ENCODE peak calls at places on chromosome 22, in eight cellular contexts. One of them, this sample, is unnamed.

GRCh38 chr22:50529416-50530279 is at the start of gene TYMP:
- DNase-seq in body of pancreas: peak; percentile 62
- DNase-seq in right lobe of liver: peak; percentile 90
- DNase-seq in esophagus squamous epithelium: no peak
- DNase-seq in gastrocnemius medialis: peak; percentile 53
- DNase-seq in IMR-90: no peak
- DNase-seq in spleen: no peak
- DNase-seq in A549: no peak
- DNase-seq in this sample: peak; percentile 95

GRCh38 chr22:26784772-26785171 is 127.4 kb downstream of the MIAT start:
- DNase-seq in esophagus squamous epithelium: no peak
- DNase-seq in body of pancreas: no peak
- DNase-seq in spleen: no peak
- DNase-seq in IMR-90: no peak
- DNase-seq in gastrocnemius medialis: no peak
- DNase-seq in A549: no peak
- DNase-seq in right lobe of liver: no peak
- DNase-seq in this sample: no peak

GRCh38 chr22:43510226-43511070 is 98.6 kb downstream of the MPPED1 start:
- DNase-seq in right lobe of liver: peak; percentile 38
- DNase-seq in gastrocnemius medialis: no peak
- DNase-seq in IMR-90: no peak
- DNase-seq in A549: no peak
- DNase-seq in spleen: no peak
- DNase-seq in body of pancreas: no peak
- DNase-seq in esophagus squamous epithelium: no peak
- DNase-seq in this sample: no peak

GRCh38 chr22:43819691-43820670 is 7.9 kb upstream of the EFCAB6 start:
- DNase-seq in spleen: no peak
- DNase-seq in IMR-90: no peak
- DNase-seq in body of pancreas: no peak
- DNase-seq in A549: no peak
- DNase-seq in esophagus squamous epithelium: no peak
- DNase-seq in right lobe of liver: no peak
- DNase-seq in gastrocnemius medialis: no peak
- DNase-seq in this sample: peak; percentile 78

GRCh38 chr22:26822300-26822699 is 164.9 kb downstream of the MIAT start:
- DNase-seq in gastrocnemius medialis: no peak
- DNase-seq in esophagus squamous epithelium: no peak
- DNase-seq in right lobe of liver: no peak
- DNase-seq in spleen: no peak
- DNase-seq in A549: no peak
- DNase-seq in IMR-90: no peak
- DNase-seq in body of pancreas: no peak
- DNase-seq in this sample: no peak

GRCh38 chr22:19579880-19580279 is 55.7 kb upstream of the CLDN5 start:
- DNase-seq in spleen: no peak
- DNase-seq in esophagus squamous epithelium: no peak
- DNase-seq in IMR-90: no peak
- DNase-seq in body of pancreas: no peak
- DNase-seq in gastrocnemius medialis: no peak
- DNase-seq in A549: no peak
- DNase-seq in right lobe of liver: no peak
- DNase-seq in this sample: no peak

GRCh38 chr22:35777335-35777975 is 59.8 kb downstream of the APOL5 start:
- DNase-seq in IMR-90: peak; percentile 92
- DNase-seq in body of pancreas: no peak
- DNase-seq in A549: no peak
- DNase-seq in spleen: no peak
- DNase-seq in esophagus squamous epithelium: no peak
- DNase-seq in right lobe of liver: no peak
- DNase-seq in gastrocnemius medialis: no peak
- DNase-seq in this sample: no peak

GRCh38 chr22:42841444-42841843 is 15.6 kb downstream of the ARFGAP3 start:
- DNase-seq in IMR-90: peak; percentile 74
- DNase-seq in spleen: no peak
- DNase-seq in esophagus squamous epithelium: no peak
- DNase-seq in right lobe of liver: no peak
- DNase-seq in A549: no peak
- DNase-seq in body of pancreas: no peak
- DNase-seq in gastrocnemius medialis: no peak
- DNase-seq in this sample: no peak

GRCh38 chr22:37167176-37167980 is 17.7 kb upstream of the IL2RB start:
- DNase-seq in A549: no peak
- DNase-seq in spleen: peak; percentile 78
- DNase-seq in IMR-90: no peak
- DNase-seq in right lobe of liver: peak; percentile 51
- DNase-seq in gastrocnemius medialis: no peak
- DNase-seq in body of pancreas: peak; percentile 2
- DNase-seq in esophagus squamous epithelium: no peak
- DNase-seq in this sample: peak; percentile 67

GRCh38 chr22:37609240-37610152 is 862 bp downstream of the GGA1 start:
- DNase-seq in spleen: no peak
- DNase-seq in body of pancreas: no peak
- DNase-seq in IMR-90: no peak
- DNase-seq in esophagus squamous epithelium: no peak
- DNase-seq in A549: no peak
- DNase-seq in gastrocnemius medialis: no peak
- DNase-seq in right lobe of liver: no peak
- DNase-seq in this sample: no peak

GRCh38 chr22:43042101-43042780 is 27.3 kb upstream of the PACSIN2 start:
- DNase-seq in IMR-90: peak; percentile 24
- DNase-seq in right lobe of liver: no peak
- DNase-seq in gastrocnemius medialis: peak; percentile 27
- DNase-seq in body of pancreas: peak; percentile 45
- DNase-seq in esophagus squamous epithelium: no peak
- DNase-seq in A549: no peak
- DNase-seq in spleen: no peak
- DNase-seq in this sample: no peak

GRCh38 chr22:50507421-50507990 is at the start of gene LMF2:
- DNase-seq in esophagus squamous epithelium: no peak
- DNase-seq in gastrocnemius medialis: peak; percentile 88
- DNase-seq in A549: no peak
- DNase-seq in right lobe of liver: peak; percentile 95
- DNase-seq in IMR-90: no peak
- DNase-seq in body of pancreas: peak; percentile 94
- DNase-seq in spleen: peak; percentile 99
- DNase-seq in this sample: peak; percentile 98

GRCh38 chr22:35742342-35743100 is 24.8 kb downstream of the APOL5 start:
- DNase-seq in IMR-90: peak; percentile 81
- DNase-seq in gastrocnemius medialis: no peak
- DNase-seq in esophagus squamous epithelium: no peak
- DNase-seq in right lobe of liver: no peak
- DNase-seq in A549: peak; percentile 7
- DNase-seq in spleen: no peak
- DNase-seq in body of pancreas: no peak
- DNase-seq in this sample: no peak

GRCh38 chr22:36536717-36537116 is 7.8 kb upstream of the EIF3D start:
- DNase-seq in body of pancreas: no peak
- DNase-seq in A549: no peak
- DNase-seq in IMR-90: no peak
- DNase-seq in esophagus squamous epithelium: no peak
- DNase-seq in spleen: no peak
- DNase-seq in gastrocnemius medialis: peak; percentile 53
- DNase-seq in right lobe of liver: no peak
- DNase-seq in this sample: no peak

GRCh38 chr22:37258005-37258790 is 14.1 kb upstream of the RAC2 start:
- DNase-seq in spleen: peak; percentile 11
- DNase-seq in body of pancreas: no peak
- DNase-seq in gastrocnemius medialis: no peak
- DNase-seq in esophagus squamous epithelium: no peak
- DNase-seq in right lobe of liver: no peak
- DNase-seq in IMR-90: peak; percentile 38
- DNase-seq in A549: no peak
- DNase-seq in this sample: no peak

GRCh38 chr22:28883917-28884753 is 763 bp downstream of the ZNRF3 start:
- DNase-seq in spleen: peak; percentile 90
- DNase-seq in IMR-90: peak; percentile 44
- DNase-seq in right lobe of liver: peak; percentile 65
- DNase-seq in A549: peak; percentile 20
- DNase-seq in body of pancreas: peak; percentile 60
- DNase-seq in esophagus squamous epithelium: no peak
- DNase-seq in gastrocnemius medialis: peak; percentile 33
- DNase-seq in this sample: no peak

GRCh38 chr22:28883657-28883916 is 215 bp downstream of the ZNRF3 start:
- DNase-seq in body of pancreas: no peak
- DNase-seq in spleen: no peak
- DNase-seq in A549: no peak
- DNase-seq in IMR-90: no peak
- DNase-seq in right lobe of liver: no peak
- DNase-seq in gastrocnemius medialis: no peak
- DNase-seq in esophagus squamous epithelium: no peak
- DNase-seq in this sample: no peak

GRCh38 chr22:28882878-28883656 is at the start of gene ZNRF3:
- DNase-seq in gastrocnemius medialis: peak; percentile 91
- DNase-seq in body of pancreas: peak; percentile 94
- DNase-seq in esophagus squamous epithelium: peak; percentile 72
- DNase-seq in right lobe of liver: peak; percentile 97
- DNase-seq in A549: peak; percentile 90
- DNase-seq in spleen: peak; percentile 97
- DNase-seq in IMR-90: peak; percentile 91
- DNase-seq in this sample: peak; percentile 98

GRCh38 chr22:28884754-28885375 is 1.5 kb downstream of the ZNRF3 start:
- DNase-seq in spleen: peak; percentile 59
- DNase-seq in gastrocnemius medialis: no peak
- DNase-seq in A549: no peak
- DNase-seq in body of pancreas: no peak
- DNase-seq in esophagus squamous epithelium: no peak
- DNase-seq in IMR-90: no peak
- DNase-seq in right lobe of liver: no peak
- DNase-seq in this sample: no peak

DNA sequence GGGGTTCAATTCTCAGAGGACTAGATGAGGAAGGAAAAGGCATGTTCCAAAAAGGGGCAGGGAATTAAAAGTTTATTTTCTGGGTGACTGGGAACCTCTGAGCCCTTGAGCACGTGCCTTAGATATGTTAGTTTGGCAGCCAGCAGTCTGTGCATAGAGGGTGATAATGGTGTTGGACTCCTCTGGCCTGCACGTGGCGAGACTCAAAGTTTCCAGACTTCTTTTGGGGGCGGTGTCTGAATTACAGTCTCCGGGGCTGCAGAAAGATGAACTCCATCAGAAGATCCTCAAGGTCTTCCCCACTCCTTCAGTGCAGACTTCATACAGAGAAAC is 861 bp upstream of the ZNRF3 start:
- DNase-seq in gastrocnemius medialis: no peak
- DNase-seq in IMR-90: no peak
- DNase-seq in right lobe of liver: peak; percentile 54
- DNase-seq in body of pancreas: no peak
- DNase-seq in esophagus squamous epithelium: no peak
- DNase-seq in spleen: no peak
- DNase-seq in A549: no peak
- DNase-seq in this sample: no peak
- TF ChIP-seq POLR2A in gastrocnemius medialis: no peak
- TF ChIP-seq POLR2A in IMR-90: no peak
- TF ChIP-seq POLR2A in right lobe of liver: no peak
- TF ChIP-seq POLR2A in body of pancreas: no peak
- TF ChIP-seq POLR2A in esophagus squamous epithelium: no peak
- TF ChIP-seq POLR2A in spleen: no peak
- TF ChIP-seq POLR2A in A549: no peak
- TF ChIP-seq POLR2A in this sample: no peak

DNA sequence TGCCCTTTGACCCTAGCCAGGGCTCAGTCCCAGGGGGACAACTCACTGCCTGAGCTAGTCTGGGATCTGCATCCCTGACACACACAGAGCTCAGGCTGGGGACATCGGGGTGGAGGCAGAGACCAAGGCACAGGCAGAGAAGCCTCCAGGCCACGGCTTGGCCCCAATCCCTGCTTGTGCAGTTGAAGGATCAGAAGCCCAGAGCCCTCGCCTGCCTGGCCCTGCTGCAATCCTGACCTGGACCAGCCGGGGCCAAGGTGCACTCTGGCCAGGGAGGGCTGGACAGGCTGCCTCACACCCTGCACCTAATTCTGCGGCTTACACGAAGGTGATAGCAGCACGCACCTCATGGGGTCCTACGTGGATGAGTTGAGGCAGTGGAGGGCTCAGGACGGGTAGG is 34.6 kb downstream of the WNT7B start:
- DNase-seq in gastrocnemius medialis: no peak
- DNase-seq in A549: no peak
- DNase-seq in IMR-90: no peak
- DNase-seq in body of pancreas: no peak
- DNase-seq in esophagus squamous epithelium: no peak
- DNase-seq in spleen: no peak
- DNase-seq in right lobe of liver: no peak
- DNase-seq in this sample: no peak
- TF ChIP-seq CTCF in gastrocnemius medialis: no peak
- TF ChIP-seq CTCF in A549: no peak
- TF ChIP-seq CTCF in IMR-90: no peak
- TF ChIP-seq CTCF in body of pancreas: no peak
- TF ChIP-seq CTCF in esophagus squamous epithelium: no peak
- TF ChIP-seq CTCF in spleen: no peak
- TF ChIP-seq CTCF in right lobe of liver: no peak
- TF ChIP-seq CTCF in this sample: no peak

DNA sequence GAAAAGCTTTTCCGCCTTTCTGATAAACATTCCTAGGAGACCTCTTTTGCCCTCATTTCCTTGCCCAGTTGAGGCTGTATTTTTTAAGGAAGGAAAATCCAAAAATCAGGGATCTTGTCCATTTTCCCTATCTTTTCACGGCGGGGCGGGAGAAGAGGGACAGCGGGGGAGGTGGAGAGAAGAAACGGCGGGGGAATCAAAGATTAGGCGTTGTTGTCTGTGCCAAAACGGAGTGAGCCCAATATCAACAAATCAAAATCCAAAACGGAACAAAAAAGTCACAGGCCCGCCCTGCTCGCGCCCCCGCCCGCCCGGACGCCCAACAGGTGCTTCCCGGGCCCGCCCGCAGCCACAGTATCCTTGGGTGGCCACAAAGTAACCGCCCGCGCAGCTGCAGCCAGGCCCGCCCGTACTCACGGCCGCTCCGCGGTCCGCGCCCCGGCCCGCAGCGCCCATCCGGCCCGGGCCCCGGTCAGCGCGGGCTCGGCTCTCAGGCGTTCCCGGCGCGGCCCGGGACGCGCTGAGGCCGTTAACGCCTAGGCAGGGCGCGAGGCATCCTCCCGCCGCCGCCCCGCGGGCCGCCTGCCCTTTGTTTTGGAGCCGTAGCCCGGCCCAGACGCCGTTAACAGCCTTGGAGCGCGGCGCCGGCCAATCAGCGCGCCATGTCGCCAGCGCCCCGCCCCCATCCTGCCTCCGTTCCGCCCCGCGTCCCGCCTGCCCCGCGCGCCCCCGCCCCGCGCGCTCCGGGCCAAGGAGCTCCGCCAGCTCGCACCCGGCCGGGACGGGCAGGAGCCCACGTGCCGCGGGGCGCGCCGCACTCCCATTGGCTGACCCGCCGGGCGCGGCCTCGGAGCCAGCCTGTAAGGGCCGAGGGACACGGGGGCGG is at the start of gene YPEL1:
- DNase-seq in IMR-90: peak; percentile 95
- DNase-seq in spleen: peak; percentile 99
- DNase-seq in gastrocnemius medialis: peak; percentile 96
- DNase-seq in esophagus squamous epithelium: peak; percentile 71
- DNase-seq in right lobe of liver: peak; percentile 99
- DNase-seq in body of pancreas: peak; percentile 97
- DNase-seq in A549: peak; percentile 94
- DNase-seq in this sample: peak; percentile 98
- TF ChIP-seq POLR2A in IMR-90: peak; percentile 71
- TF ChIP-seq POLR2A in spleen: peak; percentile 84
- TF ChIP-seq POLR2A in gastrocnemius medialis: peak; percentile 99
- TF ChIP-seq POLR2A in esophagus squamous epithelium: peak; percentile 97
- TF ChIP-seq POLR2A in right lobe of liver: peak; percentile 97
- TF ChIP-seq POLR2A in body of pancreas: peak; percentile 59
- TF ChIP-seq POLR2A in A549: peak; percentile 49
- TF ChIP-seq POLR2A in this sample: peak; percentile 31

GRCh38 chr22:29230916-29231875 is 25.5 kb downstream of the EMID1 start:
- DNase-seq in esophagus squamous epithelium: no peak
- DNase-seq in right lobe of liver: no peak
- DNase-seq in A549: no peak
- DNase-seq in spleen: peak; percentile 69
- DNase-seq in body of pancreas: no peak
- DNase-seq in gastrocnemius medialis: no peak
- DNase-seq in IMR-90: no peak
- DNase-seq in this sample: no peak
- TF ChIP-seq CTCF in esophagus squamous epithelium: no peak
- TF ChIP-seq CTCF in right lobe of liver: no peak
- TF ChIP-seq CTCF in A549: no peak
- TF ChIP-seq CTCF in spleen: no peak
- TF ChIP-seq CTCF in body of pancreas: no peak
- TF ChIP-seq CTCF in gastrocnemius medialis: no peak
- TF ChIP-seq CTCF in IMR-90: no peak
- TF ChIP-seq CTCF in this sample: no peak

This sample was measured in lower leg skin.